ENCODE peak calls at places on chromosomes 6 and 20, in ten cellular contexts. G, A, N, Z, E, T, H, B, X and W are unnamed samples. For H3K4me1, the result is how much of the 10 kb centered on the place peaks cover.

GRCh38 chr20:17427646-17428045 is 103.5 kb downstream of the BFSP1 start:
- DNase-seq in G (no peak), A (no peak), N (no peak), Z (no peak), E (no peak), T (no peak), H (no peak), B (no peak), X (no peak), W (no peak)

GRCh38 chr6:73460044-73460443 is 1.5 kb upstream of the MTO1 start:
- DNase-seq in G (no peak), A (no peak), N (no peak), Z (no peak), E (no peak), T (no peak), H (no peak), B (no peak), X (no peak), W (no peak)

GRCh38 chr6:117149324-117149723 is 116.0 kb upstream of the VGLL2 start:
- DNase-seq in G (no peak), A (no peak), N (no peak), Z (no peak), E (no peak), T (no peak), H (no peak), B (no peak), X (no peak), W (no peak)

GRCh38 chr20:2820084-2820895 is 4.1 kb downstream of the TMEM239 start:
- DNase-seq in G (no peak), A (no peak), N (no peak), Z (no peak), E (peak), T (peak), H (no peak), B (no peak), X (peak), W (no peak)

GRCh38 chr20:44752099-44752931 is 6.7 kb downstream of the KCNK15 start:
- DNase-seq in G (no peak), A (no peak), N (no peak), Z (no peak), E (no peak), T (no peak), H (no peak), B (no peak), X (no peak), W (no peak)

GRCh38 chr6:125732398-125732797 is 17.0 kb upstream of the HEY2 start:
- DNase-seq in G (no peak), A (no peak), N (no peak), Z (no peak), E (no peak), T (no peak), H (no peak), B (no peak), X (no peak), W (no peak)

GRCh38 chr6:159510141-159510540 is 182.9 kb downstream of the SOD2 start:
- DNase-seq in G (no peak), A (no peak), N (no peak), Z (no peak), E (no peak), T (no peak), H (no peak), B (no peak), X (no peak), W (no peak)

GRCh38 chr20:17611540-17612286 is 41.8 kb downstream of the DSTN start:
- DNase-seq in G (no peak), A (no peak), N (peak), Z (peak), E (peak), T (no peak), H (no peak), B (peak), X (no peak), W (no peak)

GRCh38 chr6:136086686-136087085 is 163.4 kb downstream of the MTFR2 start:
- DNase-seq in G (no peak), A (no peak), N (no peak), Z (no peak), E (no peak), T (no peak), H (no peak), B (no peak), X (no peak), W (no peak)

GRCh38 chr6:137875606-137876005 is 8.5 kb downstream of the TNFAIP3 start:
- DNase-seq in G (no peak), A (no peak), N (no peak), Z (no peak), E (no peak), T (no peak), H (no peak), B (no peak), X (no peak), W (no peak)
- H3K4me1 ChIP-seq in G (under half), A (under half), N (under half), Z (under half), E (under half), T (under half), H (under half), B (half or more), X (under half), W (half or more)

DNA sequence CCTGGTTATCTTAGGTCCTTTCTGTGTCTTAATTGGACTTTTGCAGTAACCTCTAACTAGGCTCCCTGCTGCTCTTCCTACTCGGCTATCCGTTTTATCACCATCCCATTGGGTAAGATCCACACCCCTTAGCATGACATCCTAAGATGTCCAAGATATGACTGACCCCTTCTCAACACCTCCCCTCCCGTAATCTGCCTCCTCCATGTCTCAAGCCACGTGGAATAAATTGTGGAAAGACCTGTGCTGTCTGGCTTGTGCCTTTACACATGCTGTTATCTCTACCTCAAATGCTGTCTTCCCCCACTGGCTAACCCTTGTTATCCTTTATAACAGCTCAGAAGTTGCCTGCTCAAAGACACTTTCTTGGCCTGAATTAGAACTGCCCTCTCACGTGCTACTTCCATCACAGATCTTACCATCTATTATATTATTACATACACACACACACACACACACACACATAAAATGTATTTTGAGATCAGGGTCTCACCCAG is 26.5 kb downstream of the EIF2S2 start:
- DNase-seq in G (no peak), A (no peak), N (no peak), Z (no peak), E (no peak), T (no peak), H (no peak), B (no peak), X (no peak), W (no peak)
- H3K4me1 ChIP-seq in G (under half), A (under half), N (under half), Z (under half), E (under half), T (under half), H (under half), B (under half), X (under half), W (under half)

DNA sequence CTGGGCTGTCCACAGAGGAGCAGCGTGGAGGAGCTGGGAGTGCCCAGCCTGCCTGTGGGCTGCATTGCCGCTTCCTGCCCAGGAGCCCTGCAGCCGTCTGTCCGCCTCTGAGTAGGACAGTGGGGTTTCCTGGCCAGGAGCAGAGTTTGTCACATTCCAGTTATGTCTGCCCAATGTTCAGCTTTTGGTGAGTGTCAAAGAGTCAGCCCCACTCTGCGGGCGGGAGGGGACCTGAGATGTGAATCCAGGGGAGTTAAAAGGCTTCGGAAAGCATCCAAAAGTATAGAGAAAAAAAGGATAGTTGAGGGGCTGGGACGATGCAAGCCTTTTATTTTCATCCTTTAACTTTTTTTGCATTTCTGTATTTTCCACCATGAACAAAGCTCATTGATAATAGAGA is 7.2 kb upstream of the GATA5 start:
- DNase-seq in G (no peak), A (no peak), N (no peak), Z (no peak), E (no peak), T (no peak), H (no peak), B (no peak), X (no peak), W (no peak)
- H3K4me1 ChIP-seq in G (under half), A (under half), N (under half), Z (under half), E (half or more), T (under half), H (under half), B (under half), X (under half), W (under half)

DNA sequence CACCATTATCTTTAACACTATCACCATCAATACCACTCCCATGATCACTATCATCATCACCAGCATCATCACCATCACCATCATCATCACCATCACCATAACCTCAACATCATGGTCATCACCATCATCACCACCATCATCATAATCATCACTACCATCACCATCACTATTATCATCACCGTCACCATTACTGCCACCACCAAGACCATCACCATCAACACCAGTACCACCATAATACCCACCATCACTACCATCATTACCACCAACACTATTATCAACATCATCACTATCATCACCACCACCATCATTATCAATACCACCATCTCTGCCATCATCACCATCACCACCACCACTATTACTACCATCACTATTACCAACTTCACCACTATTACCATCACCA is 32.7 kb upstream of the CST1 start:
- DNase-seq in G (no peak), A (no peak), N (no peak), Z (no peak), E (no peak), T (no peak), H (no peak), B (no peak), X (no peak), W (no peak)
- H3K4me1 ChIP-seq in G (under half), A (under half), N (under half), Z (under half), E (under half), T (under half), H (under half), B (under half), X (under half), W (under half)

DNA sequence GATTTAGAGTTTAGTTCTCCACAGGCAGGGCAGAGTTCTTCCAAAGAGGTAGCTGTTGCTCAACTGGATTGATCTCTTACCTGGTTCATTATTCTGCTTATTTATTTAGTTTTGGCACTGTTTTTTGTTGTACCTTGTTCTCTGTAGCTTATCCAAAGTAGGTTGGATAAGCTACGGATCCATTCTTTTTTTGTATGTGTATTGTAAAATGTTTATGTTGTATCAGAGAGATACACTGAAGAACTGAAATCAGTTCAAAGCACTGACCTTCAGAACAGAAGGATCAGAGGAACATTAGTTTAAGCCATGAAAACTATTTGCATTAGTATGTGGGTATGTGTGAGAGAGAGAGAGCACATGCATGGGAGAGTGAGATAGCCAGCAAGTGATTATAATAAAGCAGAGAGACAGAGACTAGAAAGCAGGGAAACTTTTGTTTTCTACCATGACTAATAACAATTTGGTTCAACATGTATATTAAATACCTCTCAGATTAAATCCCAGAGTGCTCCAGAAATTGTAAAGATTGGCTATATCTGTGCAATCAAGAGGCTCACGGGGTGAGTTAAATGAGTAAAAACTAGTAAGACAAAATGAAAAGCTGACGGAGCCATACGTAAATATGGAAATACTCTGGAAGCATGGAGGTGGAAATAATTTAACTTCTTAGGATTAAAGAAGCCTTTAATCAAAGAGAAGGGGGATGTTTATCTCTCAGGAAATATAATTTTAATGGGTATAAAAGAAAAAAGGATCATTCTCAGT is 40.2 kb downstream of the ITCH start:
- DNase-seq in G (no peak), A (no peak), N (no peak), Z (no peak), E (no peak), T (no peak), H (no peak), B (no peak), X (no peak), W (no peak)
- H3K4me1 ChIP-seq in G (under half), A (under half), N (under half), Z (under half), E (under half), T (under half), H (under half), B (under half), X (under half), W (under half)

DNA sequence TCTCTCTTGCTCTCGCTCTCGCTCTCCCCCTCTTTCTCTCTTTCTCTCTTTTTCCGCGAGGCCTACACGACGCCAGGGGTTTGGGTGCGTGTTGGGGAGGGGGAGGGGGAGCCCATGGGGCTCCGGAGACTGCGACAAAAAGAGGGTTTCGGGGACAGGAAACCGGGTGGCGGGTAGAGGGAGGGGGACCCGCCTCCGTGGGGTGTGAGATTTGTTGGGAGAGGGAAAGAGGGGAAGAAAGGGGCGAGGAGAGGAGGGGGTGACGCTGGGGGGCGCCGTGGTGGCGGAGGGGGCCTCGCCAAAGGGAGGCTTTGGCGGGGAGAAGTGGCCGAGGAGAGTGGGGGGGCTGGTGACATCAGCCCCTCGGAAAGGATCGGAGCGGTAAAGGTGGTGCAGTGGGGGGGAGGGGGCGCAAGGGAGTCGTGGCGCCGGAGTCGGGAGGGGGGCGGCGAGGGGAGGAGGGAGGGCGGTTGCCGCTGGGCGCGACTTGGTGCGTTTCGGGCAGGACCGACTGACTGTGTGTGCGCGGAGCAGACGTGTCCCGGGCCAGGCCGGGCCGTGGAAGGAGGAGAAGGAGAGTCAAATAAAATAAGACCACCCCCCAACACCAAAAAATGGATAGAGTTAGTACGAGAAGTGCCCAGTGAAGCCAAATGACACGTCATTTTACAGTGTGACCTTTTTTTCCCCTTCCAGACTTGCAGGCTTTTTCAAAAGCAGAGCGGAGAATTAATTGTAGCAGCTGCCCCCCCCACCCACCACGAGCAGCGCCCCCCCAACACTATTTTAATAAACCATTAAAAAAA is 39.8 kb downstream of the GNAS start:
- DNase-seq in G (peak), A (peak), N (peak), Z (peak), E (peak), T (peak), H (peak), B (peak), X (peak), W (peak)
- H3K4me1 ChIP-seq in G (under half), A (under half), N (under half), Z (under half), E (under half), T (under half), H (under half), B (under half), X (under half), W (under half)